ENCODE peak calls at places on chromosomes 6 and 20, in six cellular contexts. U, V, H, D, Z and Y are unnamed samples.

GRCh38 chr6:157873735-157874344 is 50.8 kb downstream of the SNX9 start:
- DNase-seq in U (peak), V (peak), H (peak), D (peak), Z (peak), Y (peak)

GRCh38 chr6:139955366-139956155 is 581.1 kb upstream of the CITED2 start:
- DNase-seq in U (no peak), V (no peak), H (no peak), D (no peak), Z (no peak), Y (no peak)

GRCh38 chr6:35146453-35146852 is 5.3 kb upstream of the TCP11 start:
- DNase-seq in U (peak), V (peak), H (no peak), D (no peak), Z (peak), Y (no peak)

GRCh38 chr6:15960740-15961629 is 167.9 kb upstream of the MYLIP start:
- DNase-seq in U (no peak), V (peak), H (no peak), D (no peak), Z (no peak), Y (no peak)

GRCh38 chr6:24991748-24992467 is 56.1 kb upstream of the RIPOR2 start:
- DNase-seq in U (peak), V (peak), H (peak), D (no peak), Z (peak), Y (peak)

GRCh38 chr6:12898603-12899002 is 182.0 kb downstream of the PHACTR1 start:
- DNase-seq in U (no peak), V (no peak), H (no peak), D (no peak), Z (no peak), Y (no peak)

GRCh38 chr20:24194133-24194532 is 205.6 kb upstream of the GGTLC1 start:
- DNase-seq in U (no peak), V (no peak), H (no peak), D (no peak), Z (no peak), Y (no peak)

GRCh38 chr6:31907158-31907813 is 5.4 kb upstream of the ZBTB12 start:
- DNase-seq in U (no peak), V (peak), H (no peak), D (no peak), Z (no peak), Y (no peak)

GRCh38 chr20:47489448-47489872 is 12.2 kb upstream of the NCOA3 start:
- DNase-seq in U (no peak), V (peak), H (peak), D (peak), Z (no peak), Y (no peak)

GRCh38 chr20:34871320-34871926 is 1.2 kb downstream of the GGT7 start:
- DNase-seq in U (no peak), V (no peak), H (no peak), D (no peak), Z (no peak), Y (no peak)

GRCh38 chr6:17202526-17202925 is 78.6 kb upstream of the RBM24 start:
- DNase-seq in U (no peak), V (no peak), H (no peak), D (no peak), Z (no peak), Y (no peak)

GRCh38 chr6:130906736-130907381 is 79.7 kb downstream of the SMLR1 start:
- DNase-seq in U (no peak), V (no peak), H (no peak), D (no peak), Z (peak), Y (no peak)

GRCh38 chr20:33110147-33110825 is 30.8 kb downstream of the BPIFB4 start:
- DNase-seq in U (no peak), V (no peak), H (no peak), D (no peak), Z (no peak), Y (no peak)

GRCh38 chr6:154487367-154488275 is 22.9 kb downstream of the CNKSR3 start:
- DNase-seq in U (no peak), V (peak), H (no peak), D (no peak), Z (no peak), Y (no peak)

GRCh38 chr20:47295921-47296426 is 60.5 kb downstream of the ZMYND8 start:
- DNase-seq in U (no peak), V (no peak), H (no peak), D (no peak), Z (no peak), Y (no peak)

GRCh38 chr20:4014031-4014474 is 1.3 kb downstream of the RNF24 start:
- DNase-seq in U (peak), V (peak), H (no peak), D (peak), Z (peak), Y (no peak)

GRCh38 chr6:35920793-35921732 is at the start of gene SRPK1:
- DNase-seq in U (peak), V (peak), H (peak), D (peak), Z (peak), Y (peak)

GRCh38 chr6:36780517-36781210 is 58.6 kb downstream of the CPNE5 start:
- DNase-seq in U (no peak), V (no peak), H (no peak), D (no peak), Z (no peak), Y (no peak)

GRCh38 chr20:25295386-25296093 is 47.7 kb downstream of the PYGB start:
- DNase-seq in U (peak), V (no peak), H (peak), D (no peak), Z (no peak), Y (no peak)

GRCh38 chr6:44466955-44467354 is 79.4 kb downstream of the CDC5L start:
- DNase-seq in U (no peak), V (no peak), H (no peak), D (no peak), Z (no peak), Y (no peak)

GRCh38 chr6:169313347-169314010 is 59.8 kb upstream of the THBS2 start:
- DNase-seq in U (no peak), V (no peak), H (no peak), D (no peak), Z (no peak), Y (no peak)

GRCh38 chr6:10403385-10404106 is 11.3 kb downstream of the TFAP2A start:
- DNase-seq in U (no peak), V (no peak), H (no peak), D (no peak), Z (peak), Y (no peak)

GRCh38 chr6:6686748-6687601 is 98.5 kb downstream of the LY86 start:
- DNase-seq in U (peak), V (peak), H (peak), D (peak), Z (peak), Y (peak)

GRCh38 chr6:17877196-17877889 is 110.1 kb downstream of the KIF13A start:
- DNase-seq in U (no peak), V (no peak), H (no peak), D (no peak), Z (peak), Y (no peak)

GRCh38 chr6:134835998-134836397 is 113.9 kb downstream of the ALDH8A1 start:
- DNase-seq in U (no peak), V (no peak), H (no peak), D (no peak), Z (no peak), Y (no peak)

GRCh38 chr6:127475823-127476176 is 16.6 kb upstream of the KIAA0408 start:
- DNase-seq in U (no peak), V (peak), H (peak), D (no peak), Z (no peak), Y (no peak)

GRCh38 chr20:63230800-63231268 is 4.9 kb upstream of the BIRC7 start:
- DNase-seq in U (peak), V (peak), H (peak), D (no peak), Z (no peak), Y (peak)

GRCh38 chr20:5369622-5370021 is 52.9 kb upstream of the PROKR2 start:
- DNase-seq in U (no peak), V (no peak), H (no peak), D (no peak), Z (no peak), Y (no peak)

GRCh38 chr6:157272866-157273755 is 50.2 kb downstream of the TMEM242 start:
- DNase-seq in U (no peak), V (no peak), H (no peak), D (peak), Z (no peak), Y (no peak)

GRCh38 chr6:40558102-40558501 is 29.1 kb downstream of the LRFN2 start:
- DNase-seq in U (no peak), V (no peak), H (no peak), D (no peak), Z (no peak), Y (no peak)

GRCh38 chr6:88712243-88712936 is 251.0 kb downstream of the RNGTT start:
- DNase-seq in U (no peak), V (no peak), H (no peak), D (no peak), Z (no peak), Y (no peak)

GRCh38 chr6:23272536-23272935 is 703.2 kb downstream of the HDGFL1 start:
- DNase-seq in U (no peak), V (no peak), H (no peak), D (no peak), Z (no peak), Y (no peak)

GRCh38 chr6:43389713-43390265 is 20.3 kb upstream of the ZNF318 start:
- DNase-seq in U (no peak), V (no peak), H (no peak), D (no peak), Z (no peak), Y (no peak)

GRCh38 chr20:11553603-11554002 is 364.1 kb upstream of the BTBD3 start:
- DNase-seq in U (no peak), V (no peak), H (no peak), D (no peak), Z (peak), Y (no peak)

GRCh38 chr20:8082025-8082424 is 50.0 kb upstream of the PLCB1 start:
- DNase-seq in U (no peak), V (no peak), H (no peak), D (no peak), Z (peak), Y (no peak)

DNA sequence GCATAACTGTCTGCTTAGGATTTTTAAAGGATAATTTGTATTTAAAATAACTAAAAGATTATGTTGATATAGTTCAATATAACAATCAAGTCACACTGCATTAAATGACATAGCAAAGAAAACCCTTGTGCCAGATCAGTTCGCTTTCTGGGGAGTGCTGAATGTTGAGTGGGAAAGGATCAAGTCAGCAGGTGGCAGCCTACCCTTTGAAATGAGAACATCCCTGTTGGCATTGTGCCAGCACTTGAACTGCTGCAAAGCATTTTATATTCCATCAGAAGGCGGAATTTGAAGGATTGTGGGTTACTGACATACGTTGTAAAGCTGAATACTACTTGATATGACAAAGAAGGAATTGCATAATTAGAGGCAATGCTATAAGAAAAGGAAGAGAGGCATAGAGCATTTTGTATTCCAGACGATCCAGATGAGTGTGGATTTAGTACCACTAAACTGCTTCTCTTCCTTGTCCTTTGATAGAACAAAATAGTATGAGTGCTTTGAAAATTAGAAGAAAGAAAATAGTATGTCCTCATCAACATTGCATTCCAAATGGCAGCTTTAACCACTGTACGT is 26.6 kb downstream of the BCKDHB start:
- DNase-seq in U (peak), V (peak), H (no peak), D (peak), Z (peak), Y (peak)
- TF ChIP-seq CTCF in U (peak), V (peak), H (peak), D (no peak), Z (peak), Y (no peak)

GRCh38 chr20:57049298-57049697 is 217.1 kb downstream of the BMP7 start:
- DNase-seq in U (no peak), V (no peak), H (no peak), D (no peak), Z (no peak), Y (no peak)

GRCh38 chr20:57051096-57051495 is 215.3 kb downstream of the BMP7 start:
- DNase-seq in U (no peak), V (no peak), H (no peak), D (no peak), Z (no peak), Y (no peak)

GRCh38 chr20:57043669-57044268 is 222.7 kb downstream of the BMP7 start:
- DNase-seq in U (no peak), V (no peak), H (no peak), D (no peak), Z (no peak), Y (no peak)

GRCh38 chr20:57048027-57048869 is 218.2 kb downstream of the BMP7 start:
- DNase-seq in U (no peak), V (peak), H (no peak), D (peak), Z (peak), Y (peak)

DNA sequence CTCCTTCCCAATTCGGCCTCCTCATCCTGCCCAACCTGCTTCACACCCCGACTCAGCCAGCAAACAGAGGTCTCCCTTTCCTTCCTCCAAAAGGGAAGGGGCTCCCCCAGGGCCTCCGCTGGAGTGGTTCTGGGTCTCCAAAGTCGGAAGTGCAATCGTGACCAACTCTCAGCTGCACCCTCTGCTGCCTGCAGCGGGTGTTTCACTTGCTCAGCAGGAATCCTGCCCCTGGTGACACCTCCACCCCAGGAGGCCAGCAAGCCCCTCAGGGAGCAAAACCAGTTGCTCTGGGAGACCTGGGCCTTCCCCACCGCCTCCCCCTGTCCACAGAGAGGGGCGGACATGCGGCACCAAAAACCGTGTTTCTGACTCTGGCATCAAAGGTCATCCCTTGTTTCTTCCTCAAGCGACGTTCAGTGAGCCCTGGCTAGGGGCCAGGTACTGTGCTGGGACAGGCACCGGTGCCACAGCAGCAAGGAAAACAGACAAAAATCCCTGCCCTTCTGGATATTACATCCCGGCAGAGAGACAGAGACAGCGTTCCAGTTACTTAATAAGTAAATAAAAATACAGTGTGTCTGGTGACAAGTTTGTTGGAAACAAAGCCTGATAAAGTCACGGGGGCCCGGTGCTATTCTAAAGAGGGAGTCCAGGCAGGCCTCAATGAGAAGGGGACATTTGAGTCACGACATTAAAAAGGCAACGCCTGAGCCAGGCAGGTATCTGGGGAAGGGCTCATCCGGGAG is 219.0 kb downstream of the BMP7 start:
- DNase-seq in U (no peak), V (no peak), H (no peak), D (no peak), Z (peak), Y (peak)
- TF ChIP-seq CTCF in U (no peak), V (no peak), H (no peak), D (no peak), Z (peak), Y (no peak)

DNA sequence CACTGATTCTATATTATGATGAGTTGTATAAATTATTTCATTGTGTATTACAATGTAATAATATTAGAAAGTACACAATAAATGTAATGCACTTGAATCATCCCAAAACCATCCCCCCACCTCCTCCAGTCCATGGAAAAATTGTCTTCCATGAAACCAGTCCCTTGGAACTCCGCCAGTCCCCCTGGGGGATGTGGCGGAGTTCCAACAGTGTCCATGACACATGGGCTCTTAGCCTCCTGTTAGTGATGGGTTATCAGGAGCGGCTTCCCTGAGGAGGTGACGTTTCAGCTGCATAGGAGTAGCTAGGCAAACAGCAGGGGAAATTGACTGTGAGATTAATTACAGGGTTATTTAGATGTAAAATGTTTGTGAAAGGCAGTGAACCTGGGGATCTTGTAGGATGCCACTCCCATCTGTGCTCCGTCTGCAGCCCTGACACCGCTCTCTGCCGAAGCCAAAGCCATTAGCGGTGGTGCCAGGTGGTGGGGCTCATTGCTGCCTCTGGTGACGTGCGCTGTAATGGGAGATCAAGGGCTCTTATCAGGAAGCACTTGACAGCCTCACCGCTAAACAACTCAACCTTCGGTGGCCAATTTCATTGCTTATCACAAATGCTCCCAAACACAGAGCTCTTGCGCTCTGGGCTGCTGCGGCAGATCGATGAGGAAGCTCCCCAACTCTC is 81.6 kb upstream of the MC3R start:
- DNase-seq in U (no peak), V (no peak), H (no peak), D (no peak), Z (no peak), Y (no peak)
- TF ChIP-seq CTCF in U (no peak), V (no peak), H (no peak), D (no peak), Z (no peak), Y (no peak)

DNA sequence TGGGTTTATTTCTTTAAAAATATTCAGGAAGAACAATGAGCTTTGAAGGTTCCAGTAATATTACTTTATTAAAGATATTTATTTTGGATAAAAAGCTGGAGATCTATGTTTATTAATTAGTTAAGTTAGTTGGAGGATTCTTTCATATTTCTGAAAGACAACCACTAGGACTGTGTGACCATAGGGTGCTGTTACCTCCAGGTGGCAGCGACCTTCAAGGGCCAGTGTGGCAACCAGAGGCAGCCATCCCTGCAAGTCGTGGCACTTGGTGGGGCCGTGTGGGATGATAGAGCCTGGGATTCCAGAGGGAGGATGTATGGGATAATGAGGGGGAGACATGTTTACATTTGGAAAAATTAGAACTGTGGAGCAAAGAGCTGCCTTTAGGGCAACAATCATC is 95.5 kb upstream of the SCP2D1 start:
- DNase-seq in U (no peak), V (no peak), H (no peak), D (no peak), Z (no peak), Y (no peak)
- TF ChIP-seq CTCF in U (no peak), V (no peak), H (no peak), D (no peak), Z (no peak), Y (no peak)

GRCh38 chr20:43983359-43983758 is 68.7 kb downstream of the TOX2 start:
- DNase-seq in U (no peak), V (peak), H (no peak), D (no peak), Z (no peak), Y (no peak)
- TF ChIP-seq CTCF in U (no peak), V (peak), H (peak), D (no peak), Z (no peak), Y (peak)

GRCh38 chr20:706366-706885 is 30.8 kb upstream of the SCRT2 start:
- DNase-seq in U (no peak), V (no peak), H (no peak), D (no peak), Z (no peak), Y (no peak)

GRCh38 chr20:703010-703409 is 27.4 kb upstream of the SCRT2 start:
- DNase-seq in U (no peak), V (no peak), H (no peak), D (no peak), Z (no peak), Y (no peak)

GRCh38 chr20:699811-700338 is 24.3 kb upstream of the SCRT2 start:
- DNase-seq in U (peak), V (peak), H (peak), D (no peak), Z (no peak), Y (peak)

GRCh38 chr20:701401-702129 is 26.0 kb upstream of the SCRT2 start:
- DNase-seq in U (peak), V (no peak), H (no peak), D (no peak), Z (no peak), Y (no peak)

DNA sequence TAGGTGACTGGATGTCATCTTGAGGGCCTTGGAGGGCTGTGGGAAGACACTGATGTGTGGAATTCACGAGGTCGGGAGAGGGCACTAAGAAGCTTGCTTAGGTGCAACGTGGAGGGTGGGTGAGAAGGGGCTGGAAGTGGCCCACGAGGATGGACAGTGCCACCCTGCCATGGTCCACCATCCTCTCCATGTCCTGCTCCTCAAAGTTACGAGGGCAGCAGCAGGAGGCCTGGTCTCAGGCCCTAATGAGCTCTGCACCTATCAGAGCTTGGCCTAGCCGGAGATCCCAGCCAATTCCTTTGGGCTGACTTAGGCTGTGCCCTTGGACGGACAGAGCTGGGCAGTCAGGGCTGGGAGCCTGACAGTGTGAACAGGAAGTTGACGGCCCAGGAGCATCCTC is 27.8 kb upstream of the SCRT2 start:
- DNase-seq in U (no peak), V (no peak), H (no peak), D (no peak), Z (no peak), Y (no peak)
- TF ChIP-seq CTCF in U (no peak), V (no peak), H (no peak), D (no peak), Z (no peak), Y (no peak)

GRCh38 chr6:105038259-105038658 is 81.4 kb downstream of the LIN28B start:
- DNase-seq in U (no peak), V (no peak), H (no peak), D (no peak), Z (no peak), Y (peak)
- TF ChIP-seq CTCF in U (no peak), V (no peak), H (no peak), D (no peak), Z (no peak), Y (no peak)